ENCODE peak calls at places on chromosomes 1 and 21, in six cellular contexts. E, F, X, U, O and T are unnamed samples.

GRCh38 chr21:42389449-42389835 is 6.4 kb downstream of the TMPRSS3 start:
- DNase-seq in E (no peak), F (no peak), O (peak; percentile 71), X (no peak), U (no peak), T (no peak)

GRCh38 chr1:225466848-225467192 is 39.0 kb upstream of the LBR start:
- DNase-seq in U (no peak), E (no peak), O (no peak), F (no peak), X (no peak), T (no peak)

GRCh38 chr1:10564063-10564462 is 89.3 kb downstream of the PEX14 start:
- DNase-seq in U (no peak), O (no peak), X (no peak), E (no peak), F (peak; percentile 42), T (no peak)

GRCh38 chr1:156896490-156897033 is 3.0 kb downstream of the PEAR1 start:
- DNase-seq in E (no peak), X (peak; percentile 90), U (no peak), F (peak; percentile 88), O (no peak), T (no peak)

GRCh38 chr1:223720987-223721591 is 8.8 kb downstream of the CAPN2 start:
- DNase-seq in F (peak; percentile 62), E (no peak), U (no peak), O (no peak), X (no peak), T (no peak)

GRCh38 chr1:225441314-225442119 is 13.7 kb upstream of the LBR start:
- DNase-seq in E (no peak), X (no peak), F (peak; percentile 88), U (no peak), O (no peak), T (no peak)

GRCh38 chr1:28955930-28956552 is 41.7 kb downstream of the EPB41 start:
- DNase-seq in X (no peak), O (peak; percentile 60), F (no peak), U (no peak), E (no peak), T (no peak)

GRCh38 chr1:25503551-25504426 is 39.6 kb upstream of the LDLRAP1 start:
- DNase-seq in U (peak; percentile 47), X (peak; percentile 87), O (no peak), F (no peak), E (peak; percentile 26), T (no peak)

GRCh38 chr1:96236156-96236739 is 485.3 kb upstream of the PTBP2 start:
- DNase-seq in E (no peak), O (peak; percentile 33), F (peak; percentile 46), X (no peak), U (no peak), T (no peak)

GRCh38 chr1:219731771-219732170 is 118.9 kb upstream of the ZC3H11B start:
- DNase-seq in E (no peak), U (no peak), F (no peak), X (peak; percentile 34), O (no peak), T (no peak)

GRCh38 chr1:200351826-200352549 is 57.8 kb downstream of the ZNF281 start:
- DNase-seq in F (no peak), U (no peak), X (no peak), E (no peak), O (no peak), T (no peak)

GRCh38 chr21:45607021-45607921 is 36.3 kb upstream of the PCBP3 start:
- DNase-seq in E (no peak), F (peak; percentile 49), U (peak; percentile 44), O (no peak), X (no peak), T (no peak)

GRCh38 chr1:192826791-192827477 is 18.1 kb downstream of the RGS2 start:
- DNase-seq in O (no peak), F (peak; percentile 72), X (peak; percentile 6), U (no peak), E (no peak), T (no peak)

GRCh38 chr1:41533016-41533730 is 48.7 kb upstream of the EDN2 start:
- DNase-seq in F (no peak), X (no peak), U (no peak), E (no peak), O (no peak), T (no peak)

GRCh38 chr1:169129109-169129789 is 22.8 kb downstream of the ATP1B1 start:
- DNase-seq in F (peak; percentile 68), X (no peak), E (no peak), O (no peak), U (no peak), T (no peak)

GRCh38 chr21:27649323-27649722 is 682.4 kb upstream of the ADAMTS5 start:
- DNase-seq in X (no peak), F (no peak), O (no peak), E (no peak), U (no peak), T (no peak)

GRCh38 chr1:44929556-44929955 is 56.8 kb downstream of the EIF2B3 start:
- DNase-seq in F (no peak), U (no peak), E (no peak), X (no peak), O (no peak), T (no peak)

GRCh38 chr1:66282343-66282852 is 251.6 kb upstream of the SGIP1 start:
- DNase-seq in O (no peak), X (no peak), U (peak; percentile 49), F (peak; percentile 23), E (peak; percentile 84), T (peak; percentile 78)

GRCh38 chr21:46185717-46186116 is 1.5 kb upstream of the SPATC1L start:
- DNase-seq in O (no peak), X (no peak), U (no peak), E (no peak), F (no peak), T (no peak)

GRCh38 chr1:110148961-110149360 is 1.3 kb upstream of the SLC6A17 start:
- DNase-seq in F (no peak), E (no peak), O (peak; percentile 25), X (no peak), U (no peak), T (no peak)

GRCh38 chr1:183633676-183634343 is 1.8 kb downstream of the ARPC5 start:
- DNase-seq in O (peak; percentile 91), U (no peak), E (peak; percentile 68), F (peak; percentile 63), X (peak; percentile 27), T (no peak)

GRCh38 chr1:195568389-195568788 is 1039.9 kb downstream of the KCNT2 start:
- DNase-seq in O (no peak), E (no peak), X (no peak), U (no peak), F (no peak), T (no peak)

GRCh38 chr1:27556781-27557595 is 47.0 kb downstream of the AHDC1 start:
- DNase-seq in U (peak; percentile 59), X (peak; percentile 92), E (peak; percentile 39), O (peak; percentile 11), F (peak; percentile 89), T (peak; percentile 73)

GRCh38 chr1:62601412-62601971 is 4.2 kb downstream of the ANGPTL3 start:
- DNase-seq in U (no peak), O (no peak), X (no peak), E (no peak), F (no peak), T (no peak)

GRCh38 chr1:48026701-48027532 is 29.7 kb upstream of the TRABD2B start:
- DNase-seq in F (no peak), O (no peak), X (no peak), U (no peak), E (no peak), T (no peak)

GRCh38 chr1:153775432-153776311 is 465 bp downstream of the SLC27A3 start:
- DNase-seq in E (peak; percentile 81), U (peak; percentile 33), O (peak; percentile 94), X (peak; percentile 94), F (peak; percentile 61), T (peak; percentile 93)

GRCh38 chr1:178529364-178530036 is 16.6 kb downstream of the TEX35 start:
- DNase-seq in F (no peak), U (no peak), O (no peak), X (peak; percentile 45), E (no peak), T (peak; percentile 15)

GRCh38 chr1:39150779-39151178 is 53.7 kb upstream of the MACF1 start:
- DNase-seq in E (no peak), X (no peak), O (no peak), F (no peak), U (no peak), T (no peak)

GRCh38 chr1:192133350-192133950 is 24.8 kb upstream of the RGS18 start:
- DNase-seq in X (no peak), U (no peak), E (no peak), F (no peak), O (no peak), T (no peak)

GRCh38 chr21:28464988-28465387 is 527.7 kb downstream of the LTN1 start:
- DNase-seq in X (no peak), O (no peak), U (no peak), E (no peak), F (no peak), T (no peak)

GRCh38 chr1:201937624-201938212 is 8.6 kb downstream of the LMOD1 start:
- DNase-seq in E (no peak), U (no peak), O (no peak), X (no peak), F (peak; percentile 28), T (no peak)